ENCODE peak calls at places on chromosomes 16 and 17, in five cellular contexts. M, D, G, Z and A are unnamed samples.

GRCh38 chr17:76983075-76983411 is 114.8 kb downstream of the MGAT5B start:
- DNase-seq in D (no peak), G (no peak), M (no peak), Z (no peak), A (no peak)

GRCh38 chr16:19165101-19165500 is 2.9 kb upstream of the SYT17 start:
- DNase-seq in G (peak; percentile 92), D (no peak), Z (no peak), M (no peak), A (no peak)

GRCh38 chr16:67459066-67459857 is 21.7 kb downstream of the ATP6V0D1 start:
- DNase-seq in D (no peak), G (no peak), M (no peak), Z (no peak), A (no peak)

GRCh38 chr16:53629607-53630312 is 73.9 kb downstream of the RPGRIP1L start:
- DNase-seq in G (no peak), Z (no peak), D (no peak), M (no peak), A (no peak)

GRCh38 chr16:82965808-82966207 is 339.0 kb downstream of the CDH13 start:
- DNase-seq in D (no peak), M (no peak), Z (no peak), G (no peak), A (no peak)

GRCh38 chr16:2196162-2196980 is at the start of gene CASKIN1:
- DNase-seq in M (no peak), D (no peak), G (peak; percentile 26), Z (no peak), A (no peak)

GRCh38 chr16:2033057-2033911 is 6.6 kb downstream of the NHERF2 start:
- DNase-seq in D (no peak), M (no peak), Z (no peak), G (peak; percentile 45), A (peak; percentile 79)

GRCh38 chr17:33209671-33210070 is 83.4 kb downstream of the ASIC2 start:
- DNase-seq in D (no peak), G (no peak), M (no peak), Z (no peak), A (no peak)

GRCh38 chr17:71845354-71845753 is 275.5 kb upstream of the SOX9 start:
- DNase-seq in Z (no peak), D (no peak), G (no peak), M (no peak), A (no peak)

GRCh38 chr17:46140645-46141197 is 52.5 kb downstream of the KANSL1 start:
- DNase-seq in G (no peak), D (no peak), Z (no peak), M (no peak), A (no peak)

GRCh38 chr17:81651692-81652091 is 4.7 kb downstream of the PDE6G start:
- DNase-seq in G (no peak), Z (no peak), D (no peak), M (no peak), A (no peak)

GRCh38 chr16:28081391-28081790 is 17.9 kb upstream of the GSG1L start:
- DNase-seq in Z (no peak), D (no peak), G (no peak), M (no peak), A (no peak)

GRCh38 chr17:65099941-65100315 is 37.2 kb upstream of the RGS9 start:
- DNase-seq in D (no peak), M (peak; percentile 44), G (no peak), Z (no peak), A (no peak)

GRCh38 chr17:63116228-63116627 is 150.2 kb downstream of the TANC2 start:
- DNase-seq in G (peak; percentile 68), M (no peak), Z (no peak), D (no peak), A (no peak)

GRCh38 chr16:77675464-77676324 is 46.6 kb upstream of the NUDT7 start:
- DNase-seq in G (peak; percentile 82), D (no peak), Z (peak; percentile 29), M (peak; percentile 64), A (peak; percentile 77)

GRCh38 chr17:46086821-46087220 is 87.8 kb downstream of the STH start:
- DNase-seq in D (no peak), Z (no peak), G (no peak), M (no peak), A (no peak)

GRCh38 chr17:67602974-67603373 is 114.8 kb upstream of the NOL11 start:
- DNase-seq in M (no peak), D (no peak), Z (peak; percentile 21), G (peak; percentile 88), A (no peak)

GRCh38 chr16:78778724-78779004 is 679.2 kb downstream of the WWOX start:
- DNase-seq in Z (no peak), D (no peak), M (no peak), G (no peak), A (no peak)

GRCh38 chr17:56577810-56578209 is 15.7 kb upstream of the NOG start:
- DNase-seq in G (no peak), Z (no peak), M (no peak), D (no peak), A (no peak)

GRCh38 chr16:84207266-84207665 is 16.3 kb downstream of the ADAD2 start:
- DNase-seq in M (no peak), G (peak; percentile 42), D (no peak), Z (no peak), A (no peak)

GRCh38 chr17:28982191-28982793 is 23.5 kb downstream of the SEZ6 start:
- DNase-seq in G (peak; percentile 49), D (no peak), Z (no peak), M (no peak), A (no peak)

GRCh38 chr17:79162012-79162577 is 87.5 kb downstream of the ENGASE start:
- DNase-seq in Z (no peak), M (no peak), G (no peak), D (no peak), A (no peak)

GRCh38 chr16:84308120-84308519 is 13.4 kb downstream of the WFDC1 start:
- DNase-seq in D (no peak), M (no peak), Z (no peak), G (peak; percentile 75), A (no peak)

GRCh38 chr16:62985727-62986126 is 949.5 kb upstream of the CDH8 start:
- DNase-seq in Z (no peak), G (no peak), M (no peak), D (no peak), A (no peak)

GRCh38 chr16:15639061-15639568 is 3.8 kb downstream of the MARF1 start:
- DNase-seq in Z (no peak), G (no peak), M (no peak), D (no peak), A (no peak)

GRCh38 chr16:19389246-19389645 is 28.4 kb upstream of the TMC5 start:
- DNase-seq in D (no peak), G (peak; percentile 74), M (no peak), Z (no peak), A (no peak)

DNA sequence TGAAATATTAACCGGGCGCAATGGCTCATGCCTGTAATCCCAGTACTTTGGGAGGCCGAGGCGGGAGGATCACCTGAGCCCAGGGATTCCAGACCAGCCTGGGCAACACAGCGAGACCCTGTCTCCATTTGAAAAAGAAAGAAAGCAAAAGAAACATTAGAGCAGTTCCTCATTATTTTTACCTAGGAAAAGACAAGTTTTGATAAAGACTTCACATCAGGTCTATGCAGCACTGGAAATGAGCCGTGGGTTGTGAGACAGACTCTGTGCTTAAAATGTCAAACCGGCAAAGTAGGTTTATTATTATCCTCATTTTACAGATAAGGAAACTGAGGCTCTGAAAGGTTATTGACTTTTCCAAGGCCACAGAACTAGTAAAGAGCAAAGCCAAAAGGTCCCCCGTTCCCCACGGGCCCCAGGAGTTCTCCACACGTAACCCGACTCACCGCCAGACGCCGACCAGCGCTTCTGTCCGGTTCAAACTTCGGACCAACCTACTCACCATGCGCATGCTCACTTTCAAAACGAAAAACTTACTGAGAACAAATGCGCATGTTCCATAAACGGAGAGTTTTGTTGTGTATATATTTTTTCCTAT is 393 bp downstream of the TUBD1 start:
- DNase-seq in M (no peak), G (no peak), D (no peak), Z (no peak), A (no peak)
- H3K27ac ChIP-seq in M (peak overlapping the region; percentile 19), G (no peak overlapping the region), D (peak overlapping the region; percentile 92), Z (no peak overlapping the region), A (peak overlapping the region; percentile 87)

GRCh38 chr16:85587763-85588474 is 25.2 kb upstream of the GSE1 start:
- DNase-seq in Z (no peak), M (no peak), D (no peak), G (no peak), A (no peak)

GRCh38 chr16:85584989-85585388 is 28.1 kb upstream of the GSE1 start:
- DNase-seq in Z (no peak), M (no peak), D (no peak), G (no peak), A (no peak)

GRCh38 chr16:85585762-85586161 is 27.4 kb upstream of the GSE1 start:
- DNase-seq in M (no peak), D (no peak), Z (no peak), G (no peak), A (no peak)

GRCh38 chr16:85584192-85584757 is 28.8 kb upstream of the GSE1 start:
- DNase-seq in G (no peak), Z (no peak), D (no peak), M (no peak), A (no peak)

GRCh38 chr16:85586360-85587145 is 26.6 kb upstream of the GSE1 start:
- DNase-seq in M (no peak), D (no peak), Z (no peak), G (no peak), A (no peak)
- H3K4me1 ChIP-seq in M (peaks cover 14% of the 10 kb centered on the region), D (peaks cover 11% of the 10 kb centered on the region), Z (peaks cover 70% of the 10 kb centered on the region), G (peaks cover 16% of the 10 kb centered on the region), A (no peaks in the 10 kb centered on the region)

GRCh38 chr16:11410382-11411058 is 65.3 kb downstream of the RMI2 start:
- DNase-seq in G (no peak), M (no peak), D (no peak), Z (no peak), A (no peak)
- H3K27ac ChIP-seq in G (no peak overlapping the region), M (no peak overlapping the region), D (no peak overlapping the region), Z (no peak overlapping the region), A (no peak overlapping the region)

GRCh38 chr16:85396879-85397871 is 215.9 kb upstream of the GSE1 start:
- DNase-seq in D (no peak), G (no peak), M (peak; percentile 6), Z (no peak), A (no peak)
- H3K4me1 ChIP-seq in D (peaks cover 31% of the 10 kb centered on the region), G (peaks cover 4% of the 10 kb centered on the region), M (peaks cover 42% of the 10 kb centered on the region), Z (peaks cover 31% of the 10 kb centered on the region), A (no peaks in the 10 kb centered on the region)

GRCh38 chr17:41920580-41920955 is 1.8 kb upstream of the ACLY start:
- DNase-seq in M (no peak), G (no peak), D (no peak), Z (no peak), A (no peak)
- H3K27ac ChIP-seq in M (no peak overlapping the region), G (no peak overlapping the region), D (no peak overlapping the region), Z (no peak overlapping the region), A (no peak overlapping the region)

GRCh38 chr17:16439867-16440351 is 24.5 kb downstream of the TRPV2 start:
- DNase-seq in M (no peak), Z (no peak), G (no peak), D (no peak), A (no peak)
- H3K4me1 ChIP-seq in M (peaks cover 61% of the 10 kb centered on the region), Z (peaks cover 16% of the 10 kb centered on the region), G (peaks cover 12% of the 10 kb centered on the region), D (peaks cover 47% of the 10 kb centered on the region), A (peaks cover 52% of the 10 kb centered on the region)